ENCODE peak calls at places on chromosomes 11 and 22, in five cellular contexts. U is PC-9, N is osteoblast, J is psoas muscle, T is right lobe of liver. K is an unnamed sample.

GRCh38 chr22:44179989-44180705 is 578 bp upstream of the PARVG start:
- DNase-seq in U (no peak), T (no peak), N (no peak), J (peak), K (no peak)

GRCh38 chr22:39030705-39031104 is 9.8 kb downstream of the APOBEC3D start:
- DNase-seq in N (no peak), J (no peak), U (no peak), T (no peak), K (no peak)

GRCh38 chr11:67347964-67348749 is 5.2 kb downstream of the POLD4 start:
- DNase-seq in U (no peak), N (peak), J (no peak), T (no peak), K (no peak)

GRCh38 chr22:20316844-20317401 is 2.9 kb downstream of the DGCR6L start:
- DNase-seq in N (peak), U (no peak), T (no peak), J (no peak), K (no peak)

GRCh38 chr22:40819741-40820140 is 595 bp upstream of the SLC25A17 start:
- DNase-seq in T (no peak), J (no peak), U (no peak), N (peak), K (no peak)

GRCh38 chr11:36073411-36074203 is 129.7 kb downstream of the LDLRAD3 start:
- DNase-seq in U (no peak), T (no peak), J (peak), N (peak), K (peak)

GRCh38 chr11:34345991-34346480 is 11.8 kb downstream of the ABTB2 start:
- DNase-seq in N (peak), J (peak), T (no peak), U (no peak), K (no peak)

GRCh38 chr11:105824494-105825013 is 197.5 kb downstream of the MSANTD4 start:
- DNase-seq in T (no peak), J (no peak), U (no peak), N (no peak), K (no peak)

GRCh38 chr22:20881231-20881630 is 22.4 kb downstream of the SNAP29 start:
- DNase-seq in T (no peak), U (peak), N (no peak), J (no peak), K (no peak)

GRCh38 chr11:1694064-1694845 is 2.7 kb upstream of the KRTAP5-6 start:
- DNase-seq in T (peak), J (peak), N (peak), U (peak), K (peak)

GRCh38 chr22:37951305-37951704 is 2.1 kb downstream of the C22orf23 start:
- DNase-seq in U (no peak), T (no peak), J (no peak), N (no peak), K (no peak)

GRCh38 chr22:45684169-45684568 is 12.5 kb downstream of the ATXN10 start:
- DNase-seq in T (no peak), U (no peak), J (no peak), N (no peak), K (no peak)

GRCh38 chr22:38214248-38215056 is 12.7 kb downstream of the MAFF start:
- DNase-seq in N (peak), J (peak), U (no peak), T (peak), K (no peak)

GRCh38 chr11:709109-709997 is 3.3 kb downstream of the EPS8L2 start:
- DNase-seq in T (peak), N (peak), J (no peak), U (no peak), K (no peak)

GRCh38 chr11:11966826-11967668 is 41.4 kb downstream of the DKK3 start:
- DNase-seq in N (peak), U (peak), J (peak), T (peak), K (no peak)

GRCh38 chr22:43191831-43192230 is 4.9 kb upstream of the TTLL12 start:
- DNase-seq in J (no peak), T (no peak), N (peak), U (no peak), K (peak)

DNA sequence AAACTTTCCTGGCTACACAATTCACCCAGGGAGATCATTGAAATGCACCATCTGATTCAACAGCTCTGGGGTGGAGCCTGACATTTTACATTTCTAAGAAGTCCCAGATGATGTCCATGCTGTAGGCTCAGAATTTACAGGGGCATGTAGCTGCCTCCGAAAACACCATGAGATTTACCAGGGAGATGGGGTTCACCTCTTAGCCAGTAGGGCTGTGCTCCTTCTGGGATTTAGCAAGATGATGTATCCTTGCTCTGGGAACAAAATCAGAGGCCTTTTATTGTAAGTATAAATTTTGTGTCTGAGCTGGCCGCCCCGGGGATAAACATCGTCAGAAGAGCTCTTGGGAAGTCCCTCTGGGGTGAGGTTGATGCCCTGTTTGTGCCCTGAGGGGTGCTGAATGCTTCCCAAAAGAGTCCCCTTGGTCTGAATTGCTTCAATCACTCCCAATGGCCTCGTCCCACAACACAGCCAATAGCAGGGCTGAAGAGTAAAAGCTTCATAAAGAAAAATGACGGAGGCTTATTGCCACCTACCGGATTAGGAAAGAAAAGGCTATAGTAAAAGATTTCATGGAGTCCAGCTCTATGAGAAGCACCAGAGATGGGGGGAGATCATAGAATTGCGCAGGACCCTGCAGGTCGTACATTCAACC is 33.4 kb upstream of the API5 start:
- DNase-seq in T (no peak), N (peak), J (no peak), U (no peak), K (no peak)
- TF ChIP-seq CTCF in T (peak), N (peak), J (peak), U (peak), K (peak)

GRCh38 chr11:97722721-97723120 is 1298.0 kb upstream of the CNTN5 start:
- DNase-seq in J (no peak), T (no peak), N (no peak), U (no peak), K (peak)
- H3K27ac ChIP-seq in J (no peak), T (no peak), N (no peak), U (no peak), K (no peak)

DNA sequence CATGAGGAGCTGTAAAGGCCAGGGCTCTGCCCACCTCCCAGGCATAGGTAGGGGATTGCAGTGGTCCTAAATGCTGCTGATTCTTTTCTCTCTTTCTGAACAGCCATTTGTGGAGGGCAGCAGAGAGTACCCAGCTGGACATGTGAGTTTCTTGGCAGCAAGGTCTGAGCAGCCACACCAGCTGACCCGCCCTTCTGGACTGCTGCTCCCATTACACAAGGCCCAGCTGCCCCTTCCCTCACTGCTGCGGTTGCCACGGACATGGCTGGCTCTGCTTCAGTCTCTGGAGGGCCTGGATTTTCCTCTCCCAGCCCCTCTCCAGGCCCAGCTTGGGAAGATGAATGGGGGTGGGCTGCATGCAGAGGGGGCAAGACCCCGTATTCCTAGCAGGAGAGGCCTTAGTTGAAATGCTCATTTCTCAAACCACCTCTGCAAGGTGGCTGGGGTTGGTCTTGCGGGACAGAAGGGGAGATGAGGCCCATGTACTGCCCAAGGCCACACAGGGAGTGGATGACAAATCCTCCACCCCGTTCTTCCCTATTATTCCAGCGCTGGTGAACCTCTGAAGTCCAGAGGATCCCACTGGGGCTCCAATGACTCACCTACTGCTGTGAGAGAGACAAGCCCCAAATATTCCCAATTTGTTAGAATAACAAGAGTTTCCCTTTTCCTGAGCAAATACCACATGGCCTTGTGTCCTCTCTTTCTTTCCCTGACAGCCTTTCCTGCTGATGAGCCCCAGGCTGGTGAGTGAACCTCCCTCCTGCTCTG is 4.7 kb downstream of the LGALS12 start:
- DNase-seq in N (peak), T (peak), U (peak), J (peak), K (no peak)
- TF ChIP-seq CTCF in N (no peak), T (no peak), U (no peak), J (peak), K (no peak)

GRCh38 chr22:22023581-22024137 is 41.1 kb upstream of the TOP3B start:
- DNase-seq in T (no peak), J (no peak), U (no peak), N (no peak), K (peak)

GRCh38 chr22:22022255-22022840 is 39.8 kb upstream of the TOP3B start:
- DNase-seq in T (no peak), J (no peak), U (no peak), N (no peak), K (no peak)

GRCh38 chr22:22024440-22024839 is 41.9 kb upstream of the TOP3B start:
- DNase-seq in N (no peak), J (no peak), U (no peak), T (no peak), K (no peak)

GRCh38 chr22:22021160-22021750 is 38.7 kb upstream of the TOP3B start:
- DNase-seq in T (no peak), N (no peak), U (no peak), J (no peak), K (peak)

DNA sequence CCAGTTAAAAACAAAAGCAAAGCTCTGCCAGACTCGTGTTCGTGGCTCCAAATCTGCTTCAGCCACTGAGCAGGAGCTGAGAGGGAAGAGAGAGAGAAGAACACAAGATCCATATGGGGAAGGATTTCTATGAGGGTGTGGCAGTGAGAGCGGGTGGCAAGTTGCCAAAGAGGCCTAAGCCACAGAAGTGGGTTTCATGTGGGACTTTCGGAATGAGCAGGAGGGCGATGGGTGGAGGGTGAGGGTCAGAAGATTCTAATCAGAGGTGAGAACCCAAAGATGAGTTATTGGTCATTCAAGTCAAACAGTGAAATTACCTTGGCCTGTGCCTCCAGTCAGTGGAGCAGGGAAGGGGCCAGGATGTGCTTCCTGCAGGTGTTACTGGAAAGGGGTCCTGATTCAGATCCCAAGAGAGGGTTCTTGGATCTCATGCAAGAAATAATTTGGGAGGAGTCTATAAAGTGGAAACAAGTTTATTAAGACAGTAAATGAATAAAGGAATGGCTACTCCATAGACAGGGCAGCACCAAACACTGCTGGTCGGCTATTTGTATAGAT is 40.5 kb upstream of the TOP3B start:
- DNase-seq in N (no peak), U (no peak), T (no peak), J (no peak), K (no peak)
- H3K27ac ChIP-seq in N (no peak), U (no peak), T (no peak), J (no peak), K (peak)